ENCODE peak calls at places on chromosomes 16 and 17, in four cellular contexts. One of them, this sample, is unnamed.

GRCh38 chr17:77247048-77247541 is 106.3 kb downstream of the SEC14L1 start:
- DNase-seq in GM12878: no peak
- DNase-seq in H1: peak
- DNase-seq in K562: peak
- DNase-seq in this sample: peak

GRCh38 chr16:57045694-57046381 is 46.5 kb upstream of the CPNE2 start:
- DNase-seq in K562: peak
- DNase-seq in GM12878: peak
- DNase-seq in H1: no peak
- DNase-seq in this sample: peak

GRCh38 chr16:11224096-11224893 is 31.7 kb downstream of the SOCS1 start:
- DNase-seq in GM12878: peak
- DNase-seq in K562: peak
- DNase-seq in H1: no peak
- DNase-seq in this sample: peak

GRCh38 chr16:8569650-8570338 is 20.5 kb downstream of the TMEM114 start:
- DNase-seq in K562: no peak
- DNase-seq in GM12878: no peak
- DNase-seq in H1: no peak
- DNase-seq in this sample: no peak

GRCh38 chr16:57815987-57816745 is 13.9 kb upstream of the KIFC3 start:
- DNase-seq in K562: peak
- DNase-seq in GM12878: no peak
- DNase-seq in H1: no peak
- DNase-seq in this sample: no peak

GRCh38 chr17:7703584-7704574 is 1.1 kb upstream of the EFNB3 start:
- DNase-seq in GM12878: no peak
- DNase-seq in K562: peak
- DNase-seq in H1: peak
- DNase-seq in this sample: peak

GRCh38 chr17:16259926-16260325 is 42.9 kb downstream of the PIGL start:
- DNase-seq in K562: no peak
- DNase-seq in H1: no peak
- DNase-seq in GM12878: no peak
- DNase-seq in this sample: no peak

GRCh38 chr17:4854181-4854681 is 21.1 kb downstream of the MINK1 start:
- DNase-seq in GM12878: no peak
- DNase-seq in K562: no peak
- DNase-seq in H1: no peak
- DNase-seq in this sample: peak

GRCh38 chr17:8266648-8267479 is 17.8 kb downstream of the PFAS start:
- DNase-seq in GM12878: no peak
- DNase-seq in H1: no peak
- DNase-seq in K562: no peak
- DNase-seq in this sample: no peak

GRCh38 chr17:57448288-57449283 is 192.3 kb downstream of the MSI2 start:
- DNase-seq in GM12878: no peak
- DNase-seq in K562: no peak
- DNase-seq in H1: no peak
- DNase-seq in this sample: no peak

GRCh38 chr17:31251075-31251474 is 46.0 kb downstream of the OMG start:
- DNase-seq in H1: no peak
- DNase-seq in GM12878: peak
- DNase-seq in K562: no peak
- DNase-seq in this sample: no peak

GRCh38 chr17:10927712-10928111 is 89.8 kb upstream of the PIRT start:
- DNase-seq in GM12878: no peak
- DNase-seq in K562: no peak
- DNase-seq in H1: no peak
- DNase-seq in this sample: no peak

GRCh38 chr17:45895304-45895968 is 1.1 kb downstream of the MAPT start:
- DNase-seq in K562: no peak
- DNase-seq in GM12878: no peak
- DNase-seq in H1: no peak
- DNase-seq in this sample: no peak

GRCh38 chr17:39740357-39741111 is 2.8 kb downstream of the GRB7 start:
- DNase-seq in H1: peak
- DNase-seq in GM12878: no peak
- DNase-seq in K562: peak
- DNase-seq in this sample: peak

GRCh38 chr16:69176033-69176780 is 10.8 kb upstream of the SNTB2 start:
- DNase-seq in H1: no peak
- DNase-seq in K562: no peak
- DNase-seq in GM12878: no peak
- DNase-seq in this sample: no peak

GRCh38 chr16:89922884-89923639 is at the start of gene TUBB3:
- DNase-seq in GM12878: no peak
- DNase-seq in H1: no peak
- DNase-seq in K562: peak
- DNase-seq in this sample: peak

GRCh38 chr17:75001915-75002843 is 10.3 kb upstream of the MRPL58 start:
- DNase-seq in H1: no peak
- DNase-seq in GM12878: no peak
- DNase-seq in K562: no peak
- DNase-seq in this sample: no peak

GRCh38 chr16:3646348-3646920 is 8.1 kb upstream of the DNASE1 start:
- DNase-seq in K562: peak
- DNase-seq in H1: no peak
- DNase-seq in GM12878: no peak
- DNase-seq in this sample: peak

GRCh38 chr17:61221181-61221580 is 178.5 kb upstream of the TBX2 start:
- DNase-seq in GM12878: no peak
- DNase-seq in K562: no peak
- DNase-seq in H1: no peak
- DNase-seq in this sample: no peak

GRCh38 chr16:89600427-89600826 is 13.0 kb upstream of the DPEP1 start:
- DNase-seq in K562: no peak
- DNase-seq in H1: no peak
- DNase-seq in GM12878: no peak
- DNase-seq in this sample: no peak

GRCh38 chr17:76239538-76240274 is 587 bp downstream of the RNF157 start:
- DNase-seq in K562: peak
- DNase-seq in H1: no peak
- DNase-seq in GM12878: no peak
- DNase-seq in this sample: no peak

GRCh38 chr17:1965556-1966273 is 59.4 kb downstream of the RTN4RL1 start:
- DNase-seq in GM12878: no peak
- DNase-seq in H1: no peak
- DNase-seq in K562: no peak
- DNase-seq in this sample: no peak

GRCh38 chr17:1970843-1971384 is 54.2 kb downstream of the RTN4RL1 start:
- DNase-seq in K562: no peak
- DNase-seq in H1: no peak
- DNase-seq in GM12878: no peak
- DNase-seq in this sample: no peak

GRCh38 chr17:1969712-1970111 is 55.4 kb downstream of the RTN4RL1 start:
- DNase-seq in GM12878: no peak
- DNase-seq in H1: no peak
- DNase-seq in K562: no peak
- DNase-seq in this sample: no peak

GRCh38 chr17:1966274-1967086 is 58.7 kb downstream of the RTN4RL1 start:
- DNase-seq in K562: no peak
- DNase-seq in H1: no peak
- DNase-seq in GM12878: no peak
- DNase-seq in this sample: no peak

DNA sequence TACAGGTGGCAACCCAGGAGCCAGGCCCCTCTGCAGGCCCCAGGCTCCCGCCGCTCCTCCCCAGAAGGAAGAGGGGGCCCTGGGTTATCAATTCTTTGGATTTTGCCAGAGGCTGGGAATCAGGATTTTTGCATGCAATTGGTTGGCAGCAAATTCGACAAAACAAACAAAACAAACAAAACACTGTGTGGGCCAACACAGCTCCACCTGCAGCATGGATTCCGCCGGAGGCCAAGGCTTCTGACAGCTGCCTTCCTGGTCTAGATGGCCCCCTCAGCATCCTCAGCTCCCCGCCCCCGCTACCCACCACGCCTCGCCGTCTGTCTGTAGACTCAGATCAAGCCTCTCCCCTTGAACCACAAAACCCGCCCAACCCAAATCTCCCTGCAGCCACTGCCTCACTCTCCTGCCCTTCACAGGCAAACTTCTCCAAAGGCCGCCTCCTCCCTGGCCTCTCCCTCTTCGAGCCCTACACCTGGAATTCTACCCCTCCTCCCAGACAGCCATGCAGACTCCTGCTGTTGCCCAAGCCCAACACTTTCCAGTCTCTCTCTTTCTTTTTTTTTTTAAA is 58.0 kb downstream of the RTN4RL1 start:
- DNase-seq in H1: no peak
- DNase-seq in K562: no peak
- DNase-seq in GM12878: no peak
- DNase-seq in this sample: no peak
- TF ChIP-seq SP1 in H1: no peak
- TF ChIP-seq SP1 in K562: no peak
- TF ChIP-seq SP1 in GM12878: no peak
- TF ChIP-seq SP1 in this sample: no peak

GRCh38 chr17:82648761-82649474 is 674 bp upstream of the WDR45B start:
- DNase-seq in H1: no peak
- DNase-seq in GM12878: no peak
- DNase-seq in K562: peak
- DNase-seq in this sample: no peak
- TF ChIP-seq CBX5 in H1: no peak
- TF ChIP-seq CBX5 in GM12878: no peak
- TF ChIP-seq CBX5 in K562: no peak
- TF ChIP-seq CBX5 in this sample: no peak

GRCh38 chr17:35099929-35100328 is 19.7 kb downstream of the RAD51D start:
- DNase-seq in GM12878: no peak
- DNase-seq in H1: no peak
- DNase-seq in K562: no peak
- DNase-seq in this sample: no peak
- TF ChIP-seq SP1 in GM12878: no peak
- TF ChIP-seq SP1 in H1: no peak
- TF ChIP-seq SP1 in K562: no peak
- TF ChIP-seq SP1 in this sample: no peak

GRCh38 chr17:71855000-71855399 is 265.8 kb upstream of the SOX9 start:
- DNase-seq in K562: no peak
- DNase-seq in GM12878: no peak
- DNase-seq in H1: no peak
- DNase-seq in this sample: no peak
- TF ChIP-seq CBX5 in K562: no peak
- TF ChIP-seq CBX5 in GM12878: no peak
- TF ChIP-seq CBX5 in H1: no peak
- TF ChIP-seq CBX5 in this sample: no peak